ENCODE peak calls at places on chromosomes 12 and 14, in ten cellular contexts. B is tibial artery; F is CD8-positive, alpha-beta T cell; S is A673; Z is EH; A is psoas muscle; Y is stromal cell of bone marrow; P is WERI-Rb-1; R is kidney epithelial cell; V is iris pigment epithelial cell. L is an unnamed sample.

GRCh38 chr12:65487679-65488078 is 209.2 kb downstream of the MSRB3 start:
- DNase-seq in Y (no peak), B (no peak), V (no peak), R (no peak), A (no peak), F (no peak), Z (no peak), P (no peak), S (no peak), L (no peak)

GRCh38 chr12:74890237-74890599 is 319.4 kb downstream of the KCNC2 start:
- DNase-seq in Y (peak), R (peak), B (no peak), Z (peak), P (no peak), F (no peak), V (peak), A (no peak), S (peak), L (peak)

GRCh38 chr12:34392741-34393085 is 370.4 kb downstream of the ALG10 start:
- DNase-seq in Y (no peak), F (peak), S (no peak), A (no peak), B (peak), R (no peak), P (no peak), V (no peak), Z (no peak), L (no peak)

GRCh38 chr12:47903927-47904646 is 707 bp downstream of the VDR start:
- DNase-seq in B (peak), Z (peak), A (peak), S (peak), V (peak), F (peak), P (no peak), Y (peak), R (peak), L (peak)

GRCh38 chr12:9936597-9936996 is 4.4 kb upstream of the CLEC2A start:
- DNase-seq in S (no peak), B (no peak), Z (no peak), V (peak), Y (no peak), F (no peak), A (no peak), R (no peak), P (no peak), L (no peak)

GRCh38 chr14:60092516-60092915 is 793 bp downstream of the PCNX4 start:
- DNase-seq in A (peak), Y (no peak), B (no peak), Z (peak), F (peak), R (no peak), P (no peak), S (peak), V (peak), L (peak)

GRCh38 chr14:63551338-63551737 is 8.2 kb upstream of the PPP2R5E start:
- DNase-seq in V (peak), A (no peak), R (no peak), Z (peak), B (no peak), F (no peak), Y (peak), S (no peak), P (no peak), L (peak)

GRCh38 chr14:93055651-93056115 is 60.0 kb downstream of the ITPK1 start:
- DNase-seq in A (no peak), R (no peak), Y (no peak), Z (no peak), B (no peak), F (no peak), P (no peak), S (no peak), V (no peak), L (no peak)

GRCh38 chr12:20011200-20011599 is 357.1 kb upstream of the PDE3A start:
- DNase-seq in B (no peak), P (no peak), A (no peak), R (no peak), V (peak), F (no peak), S (peak), Y (no peak), Z (peak), L (no peak)

GRCh38 chr12:132657004-132657727 is 30.0 kb downstream of the POLE start:
- DNase-seq in A (no peak), Y (no peak), F (no peak), B (no peak), P (no peak), S (peak), R (no peak), Z (no peak), V (peak), L (no peak)

GRCh38 chr12:32566663-32567634 is 112.2 kb upstream of the DNM1L start:
- DNase-seq in S (peak), V (peak), Z (peak), Y (no peak), B (no peak), F (no peak), A (no peak), R (no peak), P (no peak), L (no peak)

GRCh38 chr14:50615056-50615455 is 53.0 kb downstream of the SAV1 start:
- DNase-seq in S (no peak), F (no peak), A (no peak), V (no peak), B (no peak), Y (no peak), R (no peak), P (no peak), Z (no peak), L (no peak)

GRCh38 chr14:78997811-78998210 is 827.6 kb downstream of the NRXN3 start:
- DNase-seq in A (no peak), R (no peak), B (peak), Y (peak), P (no peak), F (no peak), V (peak), Z (peak), S (peak), L (peak)

GRCh38 chr12:81077329-81077685 is 572 bp upstream of the ACSS3 start:
- DNase-seq in Y (no peak), S (no peak), B (no peak), V (peak), R (no peak), P (no peak), Z (peak), A (peak), F (no peak), L (peak)

GRCh38 chr12:32837974-32838373 is 58.6 kb downstream of the PKP2 start:
- DNase-seq in P (no peak), Z (no peak), Y (no peak), V (no peak), F (no peak), R (no peak), B (no peak), S (no peak), A (no peak), L (no peak)

GRCh38 chr14:35365130-35366047 is 39.2 kb downstream of the NFKBIA start:
- DNase-seq in F (peak), Z (peak), P (no peak), A (peak), S (no peak), B (peak), Y (peak), R (peak), V (peak), L (peak)

GRCh38 chr12:659090-659683 is 4.1 kb downstream of the NINJ2 start:
- DNase-seq in P (peak), A (no peak), Y (no peak), S (no peak), Z (no peak), F (no peak), R (no peak), V (no peak), B (no peak), L (no peak)

GRCh38 chr12:42426733-42427132 is 100.8 kb downstream of the PPHLN1 start:
- DNase-seq in B (no peak), V (peak), R (peak), P (no peak), F (no peak), Y (no peak), Z (peak), S (peak), A (no peak), L (peak)

GRCh38 chr12:33617218-33617617 is 177.6 kb upstream of the SYT10 start:
- DNase-seq in F (no peak), R (no peak), A (no peak), P (no peak), Z (no peak), Y (no peak), S (no peak), V (no peak), B (no peak), L (no peak)

GRCh38 chr12:46209914-46210834 is 58.7 kb downstream of the SLC38A1 start:
- DNase-seq in A (peak), B (no peak), S (peak), P (no peak), R (no peak), Y (no peak), Z (no peak), F (peak), V (no peak), L (no peak)

GRCh38 chr14:61681413-61681812 is 13.9 kb upstream of the HIF1A start:
- DNase-seq in P (no peak), Z (no peak), F (no peak), Y (no peak), R (no peak), V (no peak), S (no peak), B (no peak), A (no peak), L (no peak)

GRCh38 chr14:24113801-24114535 is 609 bp upstream of the DCAF11 start:
- DNase-seq in Y (peak), S (peak), B (peak), P (peak), F (peak), R (peak), A (peak), Z (peak), V (peak), L (peak)

GRCh38 chr12:57233357-57234232 is 4.1 kb downstream of the SHMT2 start:
- DNase-seq in B (no peak), A (peak), Z (no peak), P (no peak), R (no peak), Y (peak), V (peak), S (no peak), F (no peak), L (peak)

GRCh38 chr12:107372229-107372658 is 278.9 kb upstream of the CRY1 start:
- DNase-seq in P (no peak), A (no peak), F (peak), B (no peak), V (peak), R (no peak), Z (no peak), Y (no peak), S (peak), L (peak)

GRCh38 chr12:111030800-111031199 is 110.4 kb upstream of the MYL2 start:
- DNase-seq in Z (no peak), F (no peak), Y (no peak), S (no peak), V (no peak), P (no peak), B (no peak), A (no peak), R (no peak), L (no peak)

GRCh38 chr12:52052471-52053186 is 1.4 kb downstream of the NR4A1 start:
- DNase-seq in A (no peak), Z (no peak), V (no peak), B (no peak), P (no peak), Y (no peak), F (no peak), R (no peak), S (no peak), L (no peak)

GRCh38 chr12:55051197-55051920 is 31.6 kb downstream of the NEUROD4 start:
- DNase-seq in V (no peak), Z (no peak), F (no peak), S (no peak), Y (no peak), R (no peak), P (peak), B (no peak), A (no peak), L (no peak)

GRCh38 chr14:77069551-77069950 is 28.5 kb upstream of the CIPC start:
- DNase-seq in R (no peak), V (no peak), A (no peak), S (no peak), P (no peak), Y (no peak), F (no peak), Z (no peak), B (no peak), L (no peak)

GRCh38 chr12:21444193-21445146 is 7.0 kb downstream of the PYROXD1 start:
- DNase-seq in F (no peak), S (no peak), P (no peak), A (no peak), Y (no peak), B (no peak), R (no peak), Z (no peak), V (no peak), L (no peak)

L was measured in AG10803.